ENCODE peak calls at places on chromosomes 3 and 15, in four cellular contexts. N is body of pancreas, W is hepatic stellate cell, R is WTC11. O is an unnamed sample.

GRCh38 chr15:42359249-42359648 is at the start of gene CAPN3:
- DNase-seq in W (no peak), R (no peak), N (no peak), O (no peak)

GRCh38 chr3:88641033-88641604 is 466.3 kb upstream of the EPHA3 start:
- DNase-seq in W (no peak), N (peak; percentile 11), R (no peak), O (no peak)

GRCh38 chr15:39270976-39271375 is 309.9 kb upstream of the THBS1 start:
- DNase-seq in N (no peak), R (no peak), W (peak; percentile 73), O (peak; percentile 39)

GRCh38 chr15:39213385-39213840 is 367.5 kb upstream of the THBS1 start:
- DNase-seq in N (peak; percentile 37), R (peak; percentile 89), W (peak; percentile 56), O (peak; percentile 62)

GRCh38 chr15:75104804-75105557 is 81.6 kb downstream of the PPCDC start:
- DNase-seq in W (peak; percentile 62), N (no peak), R (no peak), O (peak; percentile 86)

GRCh38 chr3:64188810-64189560 is 36.3 kb downstream of the PRICKLE2 start:
- DNase-seq in W (peak; percentile 46), R (no peak), N (no peak), O (peak; percentile 64)

GRCh38 chr15:44808557-44808956 is 72.2 kb downstream of the TRIM69 start:
- DNase-seq in R (no peak), N (no peak), W (no peak), O (no peak)

GRCh38 chr3:139430467-139430866 is 41.0 kb upstream of the COPB2 start:
- DNase-seq in N (no peak), W (no peak), R (no peak), O (no peak)

GRCh38 chr3:193883551-193883950 is 252.4 kb upstream of the HES1 start:
- DNase-seq in R (no peak), W (no peak), N (no peak), O (no peak)

GRCh38 chr3:185060655-185061054 is 92.2 kb downstream of the C3orf70 start:
- DNase-seq in R (no peak), N (no peak), W (no peak), O (no peak)

GRCh38 chr3:148205945-148206845 is 491.5 kb upstream of the AGTR1 start:
- DNase-seq in N (no peak), W (no peak), R (no peak), O (no peak)

GRCh38 chr3:45443459-45443858 is 55.1 kb downstream of the LARS2 start:
- DNase-seq in R (no peak), N (no peak), W (no peak), O (no peak)

GRCh38 chr3:70856414-70857162 is 544.1 kb upstream of the MDFIC2 start:
- DNase-seq in R (no peak), W (peak; percentile 40), N (no peak), O (peak; percentile 67)

GRCh38 chr3:24042174-24042878 is 97.2 kb downstream of the NR1D2 start:
- DNase-seq in W (peak; percentile 14), R (no peak), N (no peak), O (no peak)

GRCh38 chr3:179719048-179719734 is 66.4 kb downstream of the USP13 start:
- DNase-seq in R (peak; percentile 29), N (no peak), W (no peak), O (no peak)

GRCh38 chr3:16122155-16122554 is 52.3 kb upstream of the GALNT15 start:
- DNase-seq in N (no peak), W (no peak), R (no peak), O (no peak)

GRCh38 chr15:77541421-77542181 is 91.1 kb downstream of the LINGO1 start:
- DNase-seq in R (no peak), N (no peak), W (peak; percentile 47), O (no peak)

GRCh38 chr15:78671626-78672211 is 30.7 kb upstream of the CHRNB4 start:
- DNase-seq in W (no peak), N (no peak), R (peak; percentile 30), O (no peak)

GRCh38 chr3:111926266-111926676 is 52.6 kb upstream of the ABHD10 start:
- DNase-seq in R (no peak), N (no peak), W (no peak), O (peak; percentile 22)

GRCh38 chr3:69720824-69721223 is 18.4 kb upstream of the MITF start:
- DNase-seq in W (no peak), N (no peak), R (no peak), O (no peak)

GRCh38 chr3:5270656-5271055 is 83.1 kb downstream of the EDEM1 start:
- DNase-seq in N (no peak), W (no peak), R (no peak), O (no peak)